ENCODE peak calls at places on chromosomes 4 and X, in four cellular contexts. X, Y, G and O are unnamed samples.

GRCh38 chrX:112731793-112732192 is 52.1 kb upstream of the LHFPL1 start:
- DNase-seq in X (no peak), Y (no peak), G (no peak), O (no peak)

GRCh38 chr4:76745264-76745663 is 152.7 kb downstream of the SOWAHB start:
- DNase-seq in X (no peak), Y (no peak), G (no peak), O (no peak)

GRCh38 chr4:142091691-142092182 is 455.4 kb downstream of the IL15 start:
- DNase-seq in X (no peak), Y (no peak), G (no peak), O (no peak)

GRCh38 chrX:56783450-56783831 is 54.4 kb downstream of the NBDY start:
- DNase-seq in X (peak), Y (no peak), G (peak), O (peak)

GRCh38 chrX:30302957-30303356 is 6.2 kb downstream of the NR0B1 start:
- DNase-seq in X (no peak), Y (no peak), G (no peak), O (no peak)

GRCh38 chr4:87633239-87633638 is 16.8 kb upstream of the DMP1 start:
- DNase-seq in X (no peak), Y (no peak), G (no peak), O (no peak)

GRCh38 chrX:46325312-46325877 is 219.8 kb downstream of the ZNF674 start:
- DNase-seq in X (no peak), Y (peak), G (peak), O (no peak)

GRCh38 chrX:123357941-123358340 is 173.9 kb downstream of the GRIA3 start:
- DNase-seq in X (no peak), Y (no peak), G (no peak), O (no peak)

GRCh38 chrX:112279940-112280339 is 197.4 kb upstream of the TRPC5 start:
- DNase-seq in X (no peak), Y (no peak), G (no peak), O (no peak)

GRCh38 chrX:13898084-13898483 is 81.2 kb upstream of the GPM6B start:
- DNase-seq in X (no peak), Y (no peak), G (no peak), O (peak)

GRCh38 chr4:172989984-172990711 is 178.5 kb upstream of the GALNT7 start:
- DNase-seq in X (no peak), Y (no peak), G (no peak), O (no peak)

GRCh38 chr4:112823631-112824030 is 186.7 kb downstream of the LARP7 start:
- DNase-seq in X (no peak), Y (no peak), G (no peak), O (no peak)
- H3K27ac ChIP-seq in X (no peak), Y (no peak), G (no peak), O (no peak)

DNA sequence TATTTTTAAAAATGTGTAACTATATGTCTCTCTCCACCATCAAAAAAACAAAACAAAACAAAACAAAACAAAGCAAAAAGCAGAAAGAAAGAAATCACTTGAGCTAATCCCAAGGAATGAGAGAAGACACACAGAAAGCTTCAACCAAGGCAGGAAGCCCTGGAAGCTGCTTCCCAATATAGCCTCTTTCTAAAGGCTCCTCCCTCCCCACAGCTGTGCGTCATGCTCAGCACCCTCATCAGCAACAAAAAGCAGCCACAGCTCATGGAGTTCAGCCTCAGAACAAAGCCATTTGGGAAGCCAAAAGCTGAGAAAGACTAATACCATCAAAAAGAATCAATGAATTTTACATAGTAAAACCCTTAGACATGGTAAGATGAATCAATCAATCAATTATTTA is 501.6 kb upstream of the SMIM31 start:
- DNase-seq in X (no peak), Y (no peak), G (no peak), O (peak)
- H3K27ac ChIP-seq in X (no peak), Y (no peak), G (no peak), O (peak)

DNA sequence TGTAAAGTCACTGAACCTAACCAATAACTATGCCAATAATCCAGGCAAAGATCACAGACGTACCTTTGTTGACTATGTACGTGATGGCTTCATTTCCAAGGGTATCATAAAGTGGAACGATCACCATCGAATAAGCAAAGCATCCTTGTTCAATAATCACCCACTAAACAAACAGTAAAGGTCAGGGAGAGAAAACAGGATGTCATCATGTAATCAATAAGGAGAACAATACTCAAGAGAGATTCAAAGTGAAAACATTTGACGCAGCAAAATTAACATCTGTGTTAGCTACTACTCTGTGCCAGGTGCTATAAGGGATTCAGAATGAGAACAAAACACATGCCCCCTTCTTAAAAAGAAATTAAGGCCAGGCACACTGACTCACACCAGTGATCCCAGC is 42.9 kb upstream of the CENPU start:
- DNase-seq in X (no peak), Y (no peak), G (no peak), O (no peak)
- H3K27ac ChIP-seq in X (no peak), Y (no peak), G (no peak), O (no peak)

GRCh38 chr4:128854433-128854832 is 44.9 kb downstream of the JADE1 start:
- DNase-seq in X (no peak), Y (no peak), G (no peak), O (no peak)

GRCh38 chr4:128850252-128850651 is 40.8 kb downstream of the JADE1 start:
- DNase-seq in X (no peak), Y (no peak), G (no peak), O (no peak)

GRCh38 chr4:128856246-128856645 is 46.7 kb downstream of the JADE1 start:
- DNase-seq in X (no peak), Y (no peak), G (no peak), O (no peak)

GRCh38 chr4:128855656-128856055 is 46.2 kb downstream of the JADE1 start:
- DNase-seq in X (no peak), Y (no peak), G (no peak), O (no peak)

DNA sequence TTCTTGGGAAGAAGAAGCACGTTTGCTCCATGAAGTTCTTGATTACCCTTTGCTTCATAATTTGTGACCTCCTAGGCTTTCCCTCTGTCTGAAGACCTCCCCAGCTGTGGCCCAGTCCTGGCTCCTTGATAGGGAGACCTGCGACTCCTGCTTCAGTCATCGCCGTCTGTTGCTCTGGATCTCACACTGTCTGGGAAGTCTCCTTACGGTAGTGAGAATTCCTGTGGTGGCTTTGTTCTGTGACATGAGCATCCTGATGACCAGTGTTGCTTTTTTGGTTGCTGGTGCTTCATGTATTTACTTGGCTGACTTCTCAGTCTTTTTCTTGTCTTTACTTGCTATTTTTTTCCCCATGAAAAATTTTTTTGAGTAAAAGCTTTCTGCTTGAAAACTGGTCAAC is 44.2 kb downstream of the JADE1 start:
- DNase-seq in X (no peak), Y (no peak), G (no peak), O (no peak)
- H3K27ac ChIP-seq in X (peak), Y (no peak), G (peak), O (no peak)

GRCh38 chrX:38986586-38986985 is 185.3 kb downstream of the MID1IP1 start:
- DNase-seq in X (no peak), Y (no peak), G (no peak), O (no peak)

GRCh38 chrX:38988301-38988700 is 187.0 kb downstream of the MID1IP1 start:
- DNase-seq in X (no peak), Y (no peak), G (no peak), O (no peak)

GRCh38 chrX:38985945-38986344 is 184.7 kb downstream of the MID1IP1 start:
- DNase-seq in X (no peak), Y (no peak), G (no peak), O (no peak)

GRCh38 chrX:38985375-38985774 is 184.1 kb downstream of the MID1IP1 start:
- DNase-seq in X (no peak), Y (no peak), G (no peak), O (no peak)

GRCh38 chrX:38987135-38987780 is 186.0 kb downstream of the MID1IP1 start:
- DNase-seq in X (no peak), Y (no peak), G (no peak), O (no peak)
- H3K27ac ChIP-seq in X (no peak), Y (no peak), G (no peak), O (no peak)

GRCh38 chrX:139864613-139865012 is 68.2 kb downstream of the ATP11C start:
- DNase-seq in X (no peak), Y (no peak), G (no peak), O (no peak)

GRCh38 chrX:139869796-139870195 is 63.1 kb downstream of the ATP11C start:
- DNase-seq in X (no peak), Y (no peak), G (no peak), O (no peak)
- H3K27ac ChIP-seq in X (no peak), Y (no peak), G (no peak), O (no peak)